ENCODE peak calls at places on chromosome 5, in seven cellular contexts. M is NCI-H774; Q is naive B cell; B is NCI-H1417; J is CD8-positive, alpha-beta T cell; Y is foreskin fibroblast; I is choroid plexus epithelial cell. H is an unnamed sample.

GRCh38 chr5:179406031-179406681 is 60.9 kb upstream of the ADAMTS2 start:
- DNase-seq in M (no peak), Q (no peak), B (no peak), J (peak), Y (peak), I (peak), H (no peak)

GRCh38 chr5:17895296-17896058 is 261.2 kb downstream of the TAF11L14 start:
- DNase-seq in M (no peak), Q (no peak), B (no peak), J (no peak), Y (no peak), I (peak), H (no peak)

GRCh38 chr5:7039058-7039457 is 325.8 kb downstream of the TENT4A start:
- DNase-seq in M (no peak), Q (no peak), B (no peak), J (no peak), Y (no peak), I (no peak), H (no peak)

GRCh38 chr5:60821488-60822284 is 22.4 kb downstream of the ELOVL7 start:
- DNase-seq in M (no peak), Q (no peak), B (no peak), J (no peak), Y (no peak), I (no peak), H (no peak)

GRCh38 chr5:75053286-75054109 is 1.1 kb upstream of the GCNT4 start:
- DNase-seq in M (no peak), Q (no peak), B (peak), J (peak), Y (peak), I (peak), H (peak)

GRCh38 chr5:32087086-32088082 is 86.7 kb downstream of the GOLPH3 start:
- DNase-seq in M (no peak), Q (no peak), B (no peak), J (peak), Y (no peak), I (no peak), H (no peak)

GRCh38 chr5:119274024-119274766 is 81.6 kb upstream of the TNFAIP8 start:
- DNase-seq in M (no peak), Q (no peak), B (no peak), J (no peak), Y (no peak), I (no peak), H (no peak)

GRCh38 chr5:36161317-36161716 is 9.4 kb downstream of the SKP2 start:
- DNase-seq in M (no peak), Q (no peak), B (no peak), J (no peak), Y (no peak), I (no peak), H (no peak)

GRCh38 chr5:132267931-132268501 is 10.5 kb downstream of the PDLIM4 start:
- DNase-seq in M (no peak), Q (no peak), B (no peak), J (peak), Y (no peak), I (no peak), H (no peak)

GRCh38 chr5:159982421-159983173 is 26.3 kb upstream of the TTC1 start:
- DNase-seq in M (no peak), Q (no peak), B (no peak), J (no peak), Y (no peak), I (no peak), H (no peak)

GRCh38 chr5:115586525-115587146 is 15.6 kb downstream of the TICAM2 start:
- DNase-seq in M (peak), Q (peak), B (peak), J (no peak), Y (no peak), I (peak), H (no peak)

GRCh38 chr5:14144586-14145355 is 1.6 kb downstream of the TRIO start:
- DNase-seq in M (peak), Q (peak), B (peak), J (peak), Y (peak), I (peak), H (peak)

GRCh38 chr5:6823996-6824395 is 110.8 kb downstream of the TENT4A start:
- DNase-seq in M (no peak), Q (no peak), B (no peak), J (no peak), Y (no peak), I (no peak), H (no peak)

GRCh38 chr5:139650031-139650688 is 2.0 kb downstream of the CXXC5 start:
- DNase-seq in M (no peak), Q (no peak), B (peak), J (no peak), Y (no peak), I (no peak), H (no peak)

GRCh38 chr5:177427211-177427822 is 841 bp downstream of the GRK6 start:
- DNase-seq in M (no peak), Q (no peak), B (peak), J (no peak), Y (no peak), I (peak), H (no peak)

GRCh38 chr5:14685757-14686156 is 21.2 kb downstream of the OTULIN start:
- DNase-seq in M (peak), Q (peak), B (peak), J (peak), Y (peak), I (peak), H (peak)

GRCh38 chr5:53126514-53126913 is 17.0 kb upstream of the MOCS2 start:
- DNase-seq in M (no peak), Q (no peak), B (no peak), J (no peak), Y (peak), I (peak), H (no peak)

GRCh38 chr5:602466-603035 is 9.6 kb upstream of the CEP72 start:
- DNase-seq in M (no peak), Q (no peak), B (no peak), J (no peak), Y (no peak), I (no peak), H (no peak)

GRCh38 chr5:124156408-124157027 is 589.9 kb downstream of the ZNF608 start:
- DNase-seq in M (no peak), Q (no peak), B (no peak), J (no peak), Y (peak), I (peak), H (no peak)

GRCh38 chr5:9596256-9596655 is 33.9 kb downstream of the TAS2R1 start:
- DNase-seq in M (no peak), Q (no peak), B (no peak), J (no peak), Y (peak), I (peak), H (no peak)

GRCh38 chr5:136210259-136210658 is 17.3 kb upstream of the SMIM32 start:
- DNase-seq in M (no peak), Q (no peak), B (peak), J (no peak), Y (no peak), I (peak), H (no peak)

GRCh38 chr5:157038568-157039187 is 20.2 kb downstream of the HAVCR1 start:
- DNase-seq in M (no peak), Q (no peak), B (no peak), J (no peak), Y (no peak), I (no peak), H (no peak)

GRCh38 chr5:160545832-160546231 is 124.2 kb downstream of the PTTG1 start:
- DNase-seq in M (no peak), Q (no peak), B (no peak), J (no peak), Y (no peak), I (no peak), H (no peak)

GRCh38 chr5:127878174-127878750 is 175.1 kb downstream of the CCDC192 start:
- DNase-seq in M (peak), Q (no peak), B (peak), J (no peak), Y (no peak), I (peak), H (no peak)

GRCh38 chr5:98368141-98368540 is 405.3 kb upstream of the RGMB start:
- DNase-seq in M (no peak), Q (no peak), B (no peak), J (no peak), Y (no peak), I (peak), H (no peak)

GRCh38 chr5:149796025-149796424 is 65.9 kb downstream of the PPARGC1B start:
- DNase-seq in M (no peak), Q (no peak), B (peak), J (no peak), Y (no peak), I (no peak), H (no peak)

GRCh38 chr5:96780626-96781025 is 27.1 kb downstream of the ERAP1 start:
- DNase-seq in M (no peak), Q (no peak), B (no peak), J (no peak), Y (peak), I (peak), H (no peak)

H was measured in KG1.